ENCODE peak calls at places on chromosomes 1 and 21, in seven cellular contexts. One of them, this sample, is unnamed.

GRCh38 chr1:235341334-235341733 is 13.0 kb downstream of the GGPS1 start:
- DNase-seq in AG04450: no peak
- DNase-seq in GM20000: no peak
- DNase-seq in H1: no peak
- DNase-seq in suprapubic skin: no peak
- DNase-seq in fibroblast of lung: no peak
- DNase-seq in fibroblast of mammary gland: no peak
- DNase-seq in this sample: no peak

GRCh38 chr1:160428655-160429054 is 28.3 kb downstream of the VANGL2 start:
- DNase-seq in AG04450: peak; percentile 3
- DNase-seq in GM20000: no peak
- DNase-seq in H1: no peak
- DNase-seq in suprapubic skin: no peak
- DNase-seq in fibroblast of lung: peak; percentile 49
- DNase-seq in fibroblast of mammary gland: peak; percentile 45
- DNase-seq in this sample: no peak

GRCh38 chr1:110188116-110188618 is 21.9 kb upstream of the KCNC4 start:
- DNase-seq in AG04450: no peak
- DNase-seq in GM20000: no peak
- DNase-seq in H1: no peak
- DNase-seq in suprapubic skin: no peak
- DNase-seq in fibroblast of lung: peak; percentile 34
- DNase-seq in fibroblast of mammary gland: peak; percentile 58
- DNase-seq in this sample: no peak

GRCh38 chr1:201597551-201598230 is 58.8 kb downstream of the NAV1 start:
- DNase-seq in AG04450: no peak
- DNase-seq in GM20000: no peak
- DNase-seq in H1: no peak
- DNase-seq in suprapubic skin: no peak
- DNase-seq in fibroblast of lung: no peak
- DNase-seq in fibroblast of mammary gland: no peak
- DNase-seq in this sample: no peak

GRCh38 chr1:32464716-32465540 is at the start of gene ZBTB8B:
- DNase-seq in AG04450: peak; percentile 10
- DNase-seq in GM20000: peak; percentile 74
- DNase-seq in H1: peak; percentile 94
- DNase-seq in suprapubic skin: no peak
- DNase-seq in fibroblast of lung: peak; percentile 68
- DNase-seq in fibroblast of mammary gland: peak; percentile 20
- DNase-seq in this sample: peak; percentile 94

GRCh38 chr21:42724226-42724920 is 71.0 kb downstream of the PDE9A start:
- DNase-seq in AG04450: peak; percentile 29
- DNase-seq in GM20000: no peak
- DNase-seq in H1: no peak
- DNase-seq in suprapubic skin: no peak
- DNase-seq in fibroblast of lung: peak; percentile 95
- DNase-seq in fibroblast of mammary gland: peak; percentile 93
- DNase-seq in this sample: no peak

GRCh38 chr1:240765732-240766363 is 153.9 kb upstream of the GREM2 start:
- DNase-seq in AG04450: peak; percentile 68
- DNase-seq in GM20000: no peak
- DNase-seq in H1: peak; percentile 1
- DNase-seq in suprapubic skin: no peak
- DNase-seq in fibroblast of lung: peak; percentile 91
- DNase-seq in fibroblast of mammary gland: peak; percentile 2
- DNase-seq in this sample: no peak

GRCh38 chr1:6033124-6033523 is 12.6 kb upstream of the KCNAB2 start:
- DNase-seq in AG04450: no peak
- DNase-seq in GM20000: no peak
- DNase-seq in H1: no peak
- DNase-seq in suprapubic skin: no peak
- DNase-seq in fibroblast of lung: no peak
- DNase-seq in fibroblast of mammary gland: no peak
- DNase-seq in this sample: no peak

GRCh38 chr1:36609241-36610027 is 126.7 kb upstream of the CSF3R start:
- DNase-seq in AG04450: no peak
- DNase-seq in GM20000: peak; percentile 73
- DNase-seq in H1: peak; percentile 47
- DNase-seq in suprapubic skin: no peak
- DNase-seq in fibroblast of lung: peak; percentile 16
- DNase-seq in fibroblast of mammary gland: peak; percentile 52
- DNase-seq in this sample: no peak

GRCh38 chr1:203600782-203601513 is 25.7 kb upstream of the ATP2B4 start:
- DNase-seq in AG04450: no peak
- DNase-seq in GM20000: no peak
- DNase-seq in H1: no peak
- DNase-seq in suprapubic skin: no peak
- DNase-seq in fibroblast of lung: peak; percentile 24
- DNase-seq in fibroblast of mammary gland: no peak
- DNase-seq in this sample: no peak

GRCh38 chr1:228944991-228945390 is 209.7 kb downstream of the RHOU start:
- DNase-seq in AG04450: no peak
- DNase-seq in GM20000: no peak
- DNase-seq in H1: no peak
- DNase-seq in suprapubic skin: no peak
- DNase-seq in fibroblast of lung: peak; percentile 35
- DNase-seq in fibroblast of mammary gland: peak; percentile 42
- DNase-seq in this sample: no peak

GRCh38 chr1:51622455-51622913 is 5.6 kb downstream of the OSBPL9 start:
- DNase-seq in AG04450: no peak
- DNase-seq in GM20000: no peak
- DNase-seq in H1: peak; percentile 5
- DNase-seq in suprapubic skin: peak; percentile 81
- DNase-seq in fibroblast of lung: peak; percentile 84
- DNase-seq in fibroblast of mammary gland: peak; percentile 88
- DNase-seq in this sample: no peak

GRCh38 chr1:37657620-37658412 is 23.1 kb upstream of the RSPO1 start:
- DNase-seq in AG04450: no peak
- DNase-seq in GM20000: no peak
- DNase-seq in H1: no peak
- DNase-seq in suprapubic skin: no peak
- DNase-seq in fibroblast of lung: no peak
- DNase-seq in fibroblast of mammary gland: no peak
- DNase-seq in this sample: no peak

GRCh38 chr1:70807088-70807664 is 240.4 kb downstream of the PTGER3 start:
- DNase-seq in AG04450: no peak
- DNase-seq in GM20000: no peak
- DNase-seq in H1: no peak
- DNase-seq in suprapubic skin: no peak
- DNase-seq in fibroblast of lung: no peak
- DNase-seq in fibroblast of mammary gland: no peak
- DNase-seq in this sample: peak; percentile 73

GRCh38 chr1:9726905-9727595 is 75.5 kb downstream of the PIK3CD start:
- DNase-seq in AG04450: no peak
- DNase-seq in GM20000: no peak
- DNase-seq in H1: no peak
- DNase-seq in suprapubic skin: no peak
- DNase-seq in fibroblast of lung: no peak
- DNase-seq in fibroblast of mammary gland: no peak
- DNase-seq in this sample: no peak

GRCh38 chr1:2151252-2151651 is 43.3 kb downstream of the FAAP20 start:
- DNase-seq in AG04450: no peak
- DNase-seq in GM20000: no peak
- DNase-seq in H1: no peak
- DNase-seq in suprapubic skin: no peak
- DNase-seq in fibroblast of lung: no peak
- DNase-seq in fibroblast of mammary gland: no peak
- DNase-seq in this sample: no peak

GRCh38 chr1:180909462-180909976 is 3.2 kb upstream of the KIAA1614 start:
- DNase-seq in AG04450: no peak
- DNase-seq in GM20000: peak; percentile 71
- DNase-seq in H1: no peak
- DNase-seq in suprapubic skin: no peak
- DNase-seq in fibroblast of lung: no peak
- DNase-seq in fibroblast of mammary gland: no peak
- DNase-seq in this sample: no peak

GRCh38 chr1:10536133-10536768 is 61.5 kb downstream of the PEX14 start:
- DNase-seq in AG04450: no peak
- DNase-seq in GM20000: no peak
- DNase-seq in H1: no peak
- DNase-seq in suprapubic skin: no peak
- DNase-seq in fibroblast of lung: no peak
- DNase-seq in fibroblast of mammary gland: no peak
- DNase-seq in this sample: no peak

GRCh38 chr1:151399890-151400235 is 490 bp downstream of the PSMB4 start:
- DNase-seq in AG04450: no peak
- DNase-seq in GM20000: no peak
- DNase-seq in H1: no peak
- DNase-seq in suprapubic skin: no peak
- DNase-seq in fibroblast of lung: peak; percentile 25
- DNase-seq in fibroblast of mammary gland: peak; percentile 27
- DNase-seq in this sample: no peak

GRCh38 chr1:67719329-67720196 is 34.6 kb downstream of the GADD45A start:
- DNase-seq in AG04450: no peak
- DNase-seq in GM20000: no peak
- DNase-seq in H1: no peak
- DNase-seq in suprapubic skin: no peak
- DNase-seq in fibroblast of lung: no peak
- DNase-seq in fibroblast of mammary gland: no peak
- DNase-seq in this sample: no peak

GRCh38 chr1:167641786-167642500 is 11.9 kb downstream of the RCSD1 start:
- DNase-seq in AG04450: no peak
- DNase-seq in GM20000: no peak
- DNase-seq in H1: no peak
- DNase-seq in suprapubic skin: no peak
- DNase-seq in fibroblast of lung: no peak
- DNase-seq in fibroblast of mammary gland: no peak
- DNase-seq in this sample: no peak

GRCh38 chr21:28742527-28742926 is 250.2 kb downstream of the LTN1 start:
- DNase-seq in AG04450: no peak
- DNase-seq in GM20000: no peak
- DNase-seq in H1: no peak
- DNase-seq in suprapubic skin: no peak
- DNase-seq in fibroblast of lung: peak; percentile 30
- DNase-seq in fibroblast of mammary gland: peak; percentile 74
- DNase-seq in this sample: no peak
- TF ChIP-seq CTCF in AG04450: peak; percentile 47
- TF ChIP-seq CTCF in GM20000: no peak
- TF ChIP-seq CTCF in H1: no peak
- TF ChIP-seq CTCF in suprapubic skin: no peak
- TF ChIP-seq CTCF in fibroblast of lung: peak; percentile 28
- TF ChIP-seq CTCF in fibroblast of mammary gland: peak; percentile 45
- TF ChIP-seq CTCF in this sample: peak; percentile 82

GRCh38 chr1:958823-959729 is at the start of gene NOC2L:
- DNase-seq in AG04450: peak; percentile 37
- DNase-seq in GM20000: peak; percentile 98
- DNase-seq in H1: no peak
- DNase-seq in suprapubic skin: peak; percentile 97
- DNase-seq in fibroblast of lung: peak; percentile 80
- DNase-seq in fibroblast of mammary gland: peak; percentile 78
- DNase-seq in this sample: no peak
- TF ChIP-seq CTCF in AG04450: no peak
- TF ChIP-seq CTCF in GM20000: no peak
- TF ChIP-seq CTCF in H1: no peak
- TF ChIP-seq CTCF in suprapubic skin: no peak
- TF ChIP-seq CTCF in fibroblast of lung: no peak
- TF ChIP-seq CTCF in fibroblast of mammary gland: no peak
- TF ChIP-seq CTCF in this sample: no peak

GRCh38 chr1:11998636-11999035 is 18.4 kb downstream of the MFN2 start:
- DNase-seq in AG04450: no peak
- DNase-seq in GM20000: no peak
- DNase-seq in H1: no peak
- DNase-seq in suprapubic skin: no peak
- DNase-seq in fibroblast of lung: no peak
- DNase-seq in fibroblast of mammary gland: no peak
- DNase-seq in this sample: no peak

GRCh38 chr1:12003762-12004161 is 15.5 kb upstream of the MIIP start:
- DNase-seq in AG04450: no peak
- DNase-seq in GM20000: no peak
- DNase-seq in H1: no peak
- DNase-seq in suprapubic skin: no peak
- DNase-seq in fibroblast of lung: no peak
- DNase-seq in fibroblast of mammary gland: no peak
- DNase-seq in this sample: no peak

GRCh38 chr1:12001996-12002493 is 17.3 kb upstream of the MIIP start:
- DNase-seq in AG04450: no peak
- DNase-seq in GM20000: no peak
- DNase-seq in H1: no peak
- DNase-seq in suprapubic skin: no peak
- DNase-seq in fibroblast of lung: peak; percentile 60
- DNase-seq in fibroblast of mammary gland: no peak
- DNase-seq in this sample: no peak

GRCh38 chr1:11999236-11999635 is 19.0 kb downstream of the MFN2 start:
- DNase-seq in AG04450: no peak
- DNase-seq in GM20000: no peak
- DNase-seq in H1: no peak
- DNase-seq in suprapubic skin: no peak
- DNase-seq in fibroblast of lung: no peak
- DNase-seq in fibroblast of mammary gland: no peak
- DNase-seq in this sample: no peak

DNA sequence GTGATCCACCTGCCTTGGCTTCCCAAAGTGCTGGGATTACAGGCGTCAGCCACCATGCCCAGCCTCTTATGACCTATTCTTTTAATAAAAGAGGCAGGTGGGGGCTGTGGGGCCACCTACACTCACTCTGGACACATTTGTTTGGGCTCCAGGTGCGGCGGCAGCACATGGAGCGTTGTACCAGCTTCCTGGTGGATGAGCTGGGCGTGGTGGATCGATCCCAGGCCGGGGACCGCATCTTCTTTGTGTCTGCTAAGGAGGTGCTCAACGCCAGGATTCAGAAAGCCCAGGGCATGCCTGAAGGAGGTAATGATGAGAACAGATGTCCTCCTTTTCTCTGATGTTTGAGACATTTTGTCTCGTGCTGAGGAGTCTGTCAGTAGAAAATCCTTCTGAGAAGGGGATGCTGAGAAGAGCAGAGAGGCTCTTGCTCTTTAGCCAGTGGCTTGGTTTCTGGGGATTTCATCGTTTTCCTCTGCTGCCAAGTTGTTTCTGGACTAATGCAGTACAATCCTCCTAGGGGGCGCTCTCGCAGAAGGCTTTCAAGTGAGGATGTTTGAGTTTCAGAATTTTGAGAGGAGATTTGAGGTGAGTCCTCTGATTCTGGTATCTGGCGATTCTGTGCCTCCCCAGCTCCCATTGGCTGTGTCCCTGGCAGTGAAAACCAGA is 17.9 kb upstream of the MIIP start:
- DNase-seq in AG04450: peak; percentile 15
- DNase-seq in GM20000: no peak
- DNase-seq in H1: no peak
- DNase-seq in suprapubic skin: no peak
- DNase-seq in fibroblast of lung: peak; percentile 37
- DNase-seq in fibroblast of mammary gland: peak; percentile 55
- DNase-seq in this sample: no peak
- TF ChIP-seq CTCF in AG04450: peak; percentile 52
- TF ChIP-seq CTCF in GM20000: peak; percentile 53
- TF ChIP-seq CTCF in H1: peak; percentile 30
- TF ChIP-seq CTCF in suprapubic skin: no peak
- TF ChIP-seq CTCF in fibroblast of lung: peak; percentile 66
- TF ChIP-seq CTCF in fibroblast of mammary gland: peak; percentile 64
- TF ChIP-seq CTCF in this sample: peak; percentile 75

DNA sequence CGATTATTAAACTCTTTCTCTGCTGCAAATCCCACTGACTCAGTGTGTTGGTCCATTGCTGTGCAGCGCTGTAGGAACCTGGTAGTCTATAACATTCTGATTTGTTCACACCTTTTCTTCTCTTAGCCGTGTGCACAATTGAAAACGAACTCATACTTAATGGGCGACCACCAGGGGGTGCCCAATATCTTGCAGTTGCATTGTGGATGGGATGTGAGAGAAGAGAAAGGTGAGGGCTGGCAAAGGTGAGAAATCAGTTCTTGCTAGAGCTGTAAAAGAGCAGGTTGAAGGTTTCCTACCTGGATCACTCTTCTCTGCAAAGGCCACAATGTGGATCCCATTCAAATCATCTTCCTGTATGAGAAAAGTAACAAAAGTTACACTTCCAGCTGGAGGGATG is 51.0 kb downstream of the CASQ2 start:
- DNase-seq in AG04450: no peak
- DNase-seq in GM20000: peak; percentile 30
- DNase-seq in H1: no peak
- DNase-seq in suprapubic skin: no peak
- DNase-seq in fibroblast of lung: peak; percentile 27
- DNase-seq in fibroblast of mammary gland: peak; percentile 51
- DNase-seq in this sample: no peak
- TF ChIP-seq CTCF in AG04450: peak; percentile 53
- TF ChIP-seq CTCF in GM20000: peak; percentile 39
- TF ChIP-seq CTCF in H1: peak; percentile 35
- TF ChIP-seq CTCF in suprapubic skin: no peak
- TF ChIP-seq CTCF in fibroblast of lung: peak; percentile 64
- TF ChIP-seq CTCF in fibroblast of mammary gland: peak; percentile 55
- TF ChIP-seq CTCF in this sample: peak; percentile 75

This sample was measured in chondrocyte.